ENCODE peak calls at places on chromosomes 2 and 18, in four cellular contexts. One of them, this sample, is unnamed.

GRCh38 chr2:42754021-42754775 is 9.7 kb downstream of the OXER1 start:
- DNase-seq in GM12892: no peak
- DNase-seq in GM12878: peak
- DNase-seq in H1: no peak
- DNase-seq in this sample: no peak

GRCh38 chr2:197500503-197501179 is 462 bp downstream of the HSPE1 start:
- DNase-seq in GM12878: no peak
- DNase-seq in GM12892: no peak
- DNase-seq in H1: no peak
- DNase-seq in this sample: no peak

GRCh38 chr2:69011611-69012157 is 1.3 kb upstream of the ANTXR1 start:
- DNase-seq in GM12892: no peak
- DNase-seq in H1: no peak
- DNase-seq in GM12878: no peak
- DNase-seq in this sample: no peak

GRCh38 chr2:237833546-237833945 is 25.9 kb upstream of the RAMP1 start:
- DNase-seq in H1: no peak
- DNase-seq in GM12878: no peak
- DNase-seq in GM12892: no peak
- DNase-seq in this sample: no peak

GRCh38 chr2:11899896-11900295 is 153.5 kb downstream of the LPIN1 start:
- DNase-seq in GM12892: no peak
- DNase-seq in H1: no peak
- DNase-seq in GM12878: no peak
- DNase-seq in this sample: no peak

GRCh38 chr18:8254664-8255063 is 354.6 kb upstream of the RAB12 start:
- DNase-seq in GM12878: no peak
- DNase-seq in GM12892: no peak
- DNase-seq in H1: no peak
- DNase-seq in this sample: no peak

GRCh38 chr2:149819356-149819957 is 231.9 kb upstream of the MMADHC start:
- DNase-seq in GM12892: no peak
- DNase-seq in H1: no peak
- DNase-seq in GM12878: no peak
- DNase-seq in this sample: no peak

GRCh38 chr2:29920631-29921559 is 491 bp downstream of the ALK start:
- DNase-seq in GM12892: no peak
- DNase-seq in GM12878: no peak
- DNase-seq in H1: no peak
- DNase-seq in this sample: peak

GRCh38 chr2:229642371-229642770 is 72.0 kb downstream of the DNER start:
- DNase-seq in GM12878: no peak
- DNase-seq in GM12892: no peak
- DNase-seq in H1: no peak
- DNase-seq in this sample: no peak

GRCh38 chr2:105294844-105295481 is 34.6 kb downstream of the TGFBRAP1 start:
- DNase-seq in H1: peak
- DNase-seq in GM12892: no peak
- DNase-seq in GM12878: no peak
- DNase-seq in this sample: peak

GRCh38 chr2:134461511-134461910 is 207.6 kb downstream of the MGAT5 start:
- DNase-seq in GM12878: no peak
- DNase-seq in GM12892: no peak
- DNase-seq in H1: no peak
- DNase-seq in this sample: no peak

GRCh38 chr2:71586471-71586870 is 133.1 kb downstream of the DYSF start:
- DNase-seq in H1: no peak
- DNase-seq in GM12892: no peak
- DNase-seq in GM12878: no peak
- DNase-seq in this sample: no peak

GRCh38 chr2:233976690-233977294 is 59.6 kb downstream of the TRPM8 start:
- DNase-seq in GM12878: peak
- DNase-seq in GM12892: no peak
- DNase-seq in H1: no peak
- DNase-seq in this sample: no peak

GRCh38 chr2:16123881-16124780 is 183.8 kb downstream of the MYCN start:
- DNase-seq in GM12892: no peak
- DNase-seq in GM12878: no peak
- DNase-seq in H1: no peak
- DNase-seq in this sample: no peak

GRCh38 chr2:209772316-209772715 is 684 bp downstream of the UNC80 start:
- DNase-seq in H1: no peak
- DNase-seq in GM12892: no peak
- DNase-seq in GM12878: no peak
- DNase-seq in this sample: no peak

GRCh38 chr18:23530195-23530594 is 26.9 kb downstream of the RMC1 start:
- DNase-seq in H1: no peak
- DNase-seq in GM12892: no peak
- DNase-seq in GM12878: no peak
- DNase-seq in this sample: no peak

GRCh38 chr18:36752929-36753865 is 75.6 kb downstream of the TPGS2 start:
- DNase-seq in GM12878: no peak
- DNase-seq in GM12892: no peak
- DNase-seq in H1: no peak
- DNase-seq in this sample: no peak

GRCh38 chr2:196482119-196483065 is 157.1 kb upstream of the CCDC150 start:
- DNase-seq in H1: no peak
- DNase-seq in GM12878: no peak
- DNase-seq in GM12892: no peak
- DNase-seq in this sample: no peak

GRCh38 chr18:55841314-55841713 is 253.3 kb upstream of the TCF4 start:
- DNase-seq in GM12892: no peak
- DNase-seq in H1: no peak
- DNase-seq in GM12878: no peak
- DNase-seq in this sample: no peak

GRCh38 chr2:163752252-163752651 is 16.4 kb upstream of the FIGN start:
- DNase-seq in GM12892: no peak
- DNase-seq in H1: no peak
- DNase-seq in GM12878: no peak
- DNase-seq in this sample: no peak

GRCh38 chr2:55120634-55121359 is 70.5 kb upstream of the RTN4 start:
- DNase-seq in GM12878: no peak
- DNase-seq in H1: no peak
- DNase-seq in GM12892: no peak
- DNase-seq in this sample: no peak

GRCh38 chr2:8627692-8628085 is 54.2 kb upstream of the ID2 start:
- DNase-seq in GM12892: no peak
- DNase-seq in H1: no peak
- DNase-seq in GM12878: no peak
- DNase-seq in this sample: no peak

GRCh38 chr2:45898819-45899218 is 247.3 kb downstream of the PRKCE start:
- DNase-seq in GM12892: no peak
- DNase-seq in GM12878: no peak
- DNase-seq in H1: no peak
- DNase-seq in this sample: no peak

GRCh38 chr2:60884795-60885194 is 3.4 kb downstream of the REL start:
- DNase-seq in GM12892: no peak
- DNase-seq in GM12878: no peak
- DNase-seq in H1: no peak
- DNase-seq in this sample: no peak

GRCh38 chr2:16107246-16107645 is 166.9 kb downstream of the MYCN start:
- DNase-seq in GM12878: no peak
- DNase-seq in GM12892: no peak
- DNase-seq in H1: no peak
- DNase-seq in this sample: no peak

GRCh38 chr18:79067611-79068010 is 1.6 kb upstream of the ATP9B start:
- DNase-seq in GM12892: no peak
- DNase-seq in GM12878: no peak
- DNase-seq in H1: no peak
- DNase-seq in this sample: no peak

GRCh38 chr18:76357585-76358265 is 137.3 kb downstream of the ZNF516 start:
- DNase-seq in GM12892: no peak
- DNase-seq in H1: no peak
- DNase-seq in GM12878: no peak
- DNase-seq in this sample: no peak

GRCh38 chr2:46737577-46737976 is 178.0 kb downstream of the MCFD2 start:
- DNase-seq in H1: no peak
- DNase-seq in GM12892: no peak
- DNase-seq in GM12878: no peak
- DNase-seq in this sample: no peak

GRCh38 chr18:72114801-72115594 is 429.1 kb downstream of the CBLN2 start:
- DNase-seq in GM12892: no peak
- DNase-seq in GM12878: no peak
- DNase-seq in H1: no peak
- DNase-seq in this sample: no peak

GRCh38 chr2:235347691-235348090 is 146.2 kb upstream of the AGAP1 start:
- DNase-seq in GM12892: no peak
- DNase-seq in GM12878: no peak
- DNase-seq in H1: no peak
- DNase-seq in this sample: no peak

GRCh38 chr2:226726546-226726945 is 73.1 kb downstream of the IRS1 start:
- DNase-seq in GM12878: no peak
- DNase-seq in H1: no peak
- DNase-seq in GM12892: no peak
- DNase-seq in this sample: no peak

GRCh38 chr2:148998162-148998830 is 40.2 kb upstream of the LYPD6B start:
- DNase-seq in GM12892: no peak
- DNase-seq in H1: no peak
- DNase-seq in GM12878: no peak
- DNase-seq in this sample: no peak

GRCh38 chr2:205058409-205058808 is 513.1 kb downstream of the PARD3B start:
- DNase-seq in H1: no peak
- DNase-seq in GM12878: no peak
- DNase-seq in GM12892: no peak
- DNase-seq in this sample: no peak

GRCh38 chr2:104854507-104855173 is 725 bp downstream of the POU3F3 start:
- DNase-seq in H1: no peak
- DNase-seq in GM12878: no peak
- DNase-seq in GM12892: no peak
- DNase-seq in this sample: no peak

GRCh38 chr18:21735452-21736015 is 5.1 kb upstream of the MIB1 start:
- DNase-seq in H1: no peak
- DNase-seq in GM12892: no peak
- DNase-seq in GM12878: no peak
- DNase-seq in this sample: no peak

GRCh38 chr2:31219131-31219969 is 2.0 kb upstream of the CAPN14 start:
- DNase-seq in H1: no peak
- DNase-seq in GM12892: no peak
- DNase-seq in GM12878: peak
- DNase-seq in this sample: no peak

DNA sequence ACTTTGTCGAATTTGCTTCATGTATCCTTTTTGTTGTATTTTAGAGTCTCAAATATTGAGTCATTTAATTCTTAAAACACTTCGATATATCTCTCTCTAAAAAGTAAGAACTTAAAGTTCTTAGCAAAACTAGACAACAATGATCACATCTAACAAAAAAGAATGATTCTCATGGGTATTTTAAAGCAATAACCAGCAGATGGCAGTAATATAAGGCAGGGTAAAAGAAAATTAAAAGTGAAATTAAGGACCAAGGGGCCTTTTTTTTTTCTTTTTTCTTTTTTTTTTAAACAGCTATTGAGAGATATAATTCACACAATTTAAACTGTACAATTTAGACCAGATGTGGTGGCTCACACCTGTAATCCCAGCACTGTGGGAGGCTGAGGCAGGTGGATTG is 9.9 kb upstream of the AOX1 start:
- DNase-seq in GM12892: no peak
- DNase-seq in GM12878: no peak
- DNase-seq in H1: no peak
- DNase-seq in this sample: no peak
- TF ChIP-seq TAF1 in GM12892: no peak
- TF ChIP-seq TAF1 in GM12878: no peak
- TF ChIP-seq TAF1 in H1: no peak
- TF ChIP-seq TAF1 in this sample: no peak

DNA sequence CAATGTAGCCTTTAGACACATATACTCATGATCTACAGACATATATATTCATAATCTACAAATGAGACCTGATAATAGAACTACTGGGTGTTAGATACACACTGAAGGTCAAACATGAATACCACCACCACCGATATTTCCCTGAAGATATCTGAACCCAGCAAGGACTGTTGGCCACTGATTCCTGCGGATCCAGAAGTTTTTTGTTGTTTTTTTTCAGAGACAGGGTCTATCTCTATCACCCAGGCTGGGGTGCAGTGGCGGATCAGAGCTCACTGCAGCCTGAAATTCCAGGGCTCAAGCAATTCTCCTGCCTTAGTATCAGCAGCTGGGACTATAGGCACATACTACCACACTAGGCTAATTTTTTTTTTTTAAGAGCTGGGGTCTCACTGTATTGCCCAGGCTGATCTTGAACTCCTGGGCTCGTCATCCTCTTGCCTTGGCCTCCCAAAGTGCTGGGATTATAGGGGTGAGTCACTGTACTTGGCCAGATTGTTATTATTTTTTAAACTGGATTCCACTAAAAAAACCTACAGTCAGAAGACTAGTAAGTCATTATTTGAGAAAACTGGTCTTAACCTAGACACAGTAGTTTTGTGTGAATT is 1.8 kb downstream of the METTL5 start:
- DNase-seq in H1: no peak
- DNase-seq in GM12878: no peak
- DNase-seq in GM12892: no peak
- DNase-seq in this sample: no peak
- TF ChIP-seq TAF1 in H1: no peak
- TF ChIP-seq TAF1 in GM12878: no peak
- TF ChIP-seq TAF1 in GM12892: no peak
- TF ChIP-seq TAF1 in this sample: no peak

DNA sequence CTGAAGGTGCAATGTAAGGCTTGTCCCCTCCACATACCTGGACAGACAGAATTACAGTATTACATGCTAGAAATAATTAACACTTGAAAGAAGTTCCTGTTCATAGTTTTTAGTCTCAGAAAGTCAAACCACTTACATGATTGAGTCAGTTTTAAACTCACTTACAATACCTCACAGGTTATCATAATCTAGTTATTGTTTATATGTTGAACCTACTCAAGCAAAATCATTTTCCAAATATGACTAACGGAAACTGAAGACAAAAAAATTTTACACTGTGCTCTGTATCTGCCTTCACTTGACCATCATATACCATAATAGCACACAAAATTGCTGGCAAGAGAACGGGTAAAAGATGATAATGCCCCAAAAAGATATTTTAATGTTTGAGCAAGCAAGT is 78.5 kb downstream of the ATL2 start:
- DNase-seq in H1: no peak
- DNase-seq in GM12878: no peak
- DNase-seq in GM12892: no peak
- DNase-seq in this sample: no peak
- TF ChIP-seq TAF1 in H1: no peak
- TF ChIP-seq TAF1 in GM12878: no peak
- TF ChIP-seq TAF1 in GM12892: no peak
- TF ChIP-seq TAF1 in this sample: no peak

DNA sequence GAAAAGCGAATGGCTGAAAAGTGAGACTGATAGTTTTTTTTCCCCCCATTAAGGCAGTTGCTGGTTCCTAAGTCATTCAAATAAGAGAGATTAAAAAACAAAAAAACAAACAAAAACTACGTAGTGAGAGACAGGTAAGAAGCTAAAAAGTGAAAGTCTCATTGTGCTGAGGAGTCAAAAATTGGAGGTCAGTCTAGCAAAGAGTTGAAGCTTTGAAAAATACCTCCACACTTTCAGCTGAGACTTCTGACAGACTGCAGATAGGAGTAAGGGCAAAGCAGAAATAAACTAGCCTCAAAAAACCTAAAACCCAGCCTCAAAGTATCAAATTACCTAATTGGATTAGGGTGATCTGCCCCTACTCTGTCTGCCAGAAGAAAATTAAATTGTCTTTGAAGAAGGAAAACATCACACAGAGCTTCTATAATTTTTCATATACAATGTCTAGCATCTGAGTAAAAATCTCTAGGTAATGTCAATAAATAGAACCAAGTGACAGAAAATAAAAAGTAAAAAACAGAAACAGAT is 10.9 kb upstream of the EIF2AK3 start:
- DNase-seq in GM12892: no peak
- DNase-seq in GM12878: no peak
- DNase-seq in H1: no peak
- DNase-seq in this sample: no peak
- TF ChIP-seq TAF1 in GM12892: no peak
- TF ChIP-seq TAF1 in GM12878: no peak
- TF ChIP-seq TAF1 in H1: no peak
- TF ChIP-seq TAF1 in this sample: no peak